ENCODE peak calls at places on chromosomes 6 and 20, in nine cellular contexts. Z is astrocyte; Y is Peyer's patch; B is endodermal cell; L is GM23248; J is H1; I is effector memory CD4-positive, alpha-beta T cell; A is psoas muscle; W is adrenal gland. U is an unnamed sample.
A peak's percentile ranks its signal among the peaks of the same experiment; 100 is the strongest.

GRCh38 chr20:10508468-10509251 is 73.6 kb downstream of the SLX4IP start:
- DNase-seq in Z (peak; percentile 70), Y (no peak), B (no peak), L (peak; percentile 56), J (no peak), I (no peak), A (no peak), W (peak; percentile 38), U (no peak)

GRCh38 chr20:33709398-33709797 is 10.7 kb downstream of the PXMP4 start:
- DNase-seq in Z (no peak), Y (no peak), B (no peak), L (peak; percentile 40), J (no peak), I (no peak), A (no peak), W (peak; percentile 69), U (no peak)

GRCh38 chr6:161010418-161010817 is 18.8 kb downstream of the MAP3K4 start:
- DNase-seq in Z (peak; percentile 82), Y (no peak), B (no peak), L (peak; percentile 84), J (no peak), I (no peak), A (no peak), W (no peak), U (no peak)

GRCh38 chr6:12047304-12047703 is 35.2 kb downstream of the HIVEP1 start:
- DNase-seq in Z (no peak), Y (no peak), B (no peak), L (no peak), J (no peak), I (no peak), A (no peak), W (no peak), U (no peak)

GRCh38 chr6:126603410-126603809 is 263.5 kb downstream of the CENPW start:
- DNase-seq in Z (no peak), Y (no peak), B (no peak), L (no peak), J (no peak), I (no peak), A (no peak), W (no peak), U (no peak)

GRCh38 chr20:60071965-60072364 is 113.7 kb downstream of the CDH26 start:
- DNase-seq in Z (peak; percentile 44), Y (no peak), B (no peak), L (no peak), J (no peak), I (no peak), A (no peak), W (no peak), U (no peak)

GRCh38 chr6:150176152-150176551 is 33.3 kb downstream of the PPP1R14C start:
- DNase-seq in Z (no peak), Y (peak; percentile 78), B (no peak), L (no peak), J (no peak), I (no peak), A (no peak), W (no peak), U (peak; percentile 59)

GRCh38 chr6:16585805-16586204 is 175.5 kb downstream of the ATXN1 start:
- DNase-seq in Z (no peak), Y (no peak), B (no peak), L (no peak), J (no peak), I (no peak), A (no peak), W (peak; percentile 18), U (no peak)

GRCh38 chr6:3019749-3020320 is 20.1 kb downstream of the NQO2 start:
- DNase-seq in Z (no peak), Y (no peak), B (no peak), L (no peak), J (no peak), I (no peak), A (no peak), W (no peak), U (no peak)

GRCh38 chr6:130632897-130633296 is 194.3 kb upstream of the SMLR1 start:
- DNase-seq in Z (no peak), Y (no peak), B (peak; percentile 58), L (no peak), J (peak; percentile 9), I (no peak), A (no peak), W (no peak), U (no peak)

GRCh38 chr6:51077967-51078518 is 259.4 kb downstream of the TFAP2B start:
- DNase-seq in Z (no peak), Y (no peak), B (peak; percentile 86), L (no peak), J (no peak), I (no peak), A (no peak), W (no peak), U (no peak)

GRCh38 chr6:4270799-4271198 is 135.4 kb upstream of the ECI2 start:
- DNase-seq in Z (peak; percentile 78), Y (no peak), B (no peak), L (peak; percentile 77), J (no peak), I (no peak), A (no peak), W (peak; percentile 63), U (no peak)

GRCh38 chr6:4059115-4059777 is 19.7 kb downstream of the FAM217A start:
- DNase-seq in Z (peak; percentile 84), Y (no peak), B (peak; percentile 54), L (peak; percentile 90), J (peak; percentile 9), I (peak; percentile 12), A (no peak), W (no peak), U (no peak)

GRCh38 chr20:59630526-59630925 is 26.2 kb downstream of the PHACTR3 start:
- DNase-seq in Z (no peak), Y (no peak), B (no peak), L (no peak), J (no peak), I (no peak), A (no peak), W (no peak), U (no peak)

GRCh38 chr6:97674802-97675201 is 391.8 kb upstream of the MMS22L start:
- DNase-seq in Z (peak; percentile 77), Y (no peak), B (no peak), L (peak; percentile 89), J (no peak), I (no peak), A (no peak), W (no peak), U (no peak)

GRCh38 chr20:25669826-25670422 is 26.7 kb downstream of the ZNF337 start:
- DNase-seq in Z (peak; percentile 43), Y (no peak), B (peak; percentile 76), L (peak; percentile 84), J (no peak), I (no peak), A (peak; percentile 15), W (no peak), U (no peak)

DNA sequence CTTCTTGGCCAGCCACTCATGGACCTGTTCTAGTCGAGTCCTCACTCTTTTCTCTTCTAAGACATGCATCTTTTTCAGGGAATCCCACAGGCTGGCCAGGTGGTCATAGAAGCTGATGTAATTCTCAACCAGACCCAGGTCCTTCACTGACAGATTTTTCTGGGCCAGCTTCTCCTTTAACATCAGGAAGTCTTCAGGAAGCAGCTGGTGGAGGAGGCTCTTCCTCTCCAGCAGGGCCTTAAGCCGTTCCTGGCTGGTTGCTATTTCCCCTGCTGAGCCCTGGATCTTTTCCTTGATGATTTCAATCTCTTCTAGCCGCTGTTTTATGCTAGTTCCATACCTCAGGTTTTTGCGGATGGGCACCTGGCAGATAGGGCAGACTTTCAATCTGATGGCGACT is 28.6 kb downstream of the DDX27 start:
- DNase-seq in Z (no peak), Y (no peak), B (no peak), L (no peak), J (no peak), I (no peak), A (no peak), W (no peak), U (no peak)
- H3K36me3 ChIP-seq in Z (peaks cover 72% of the 10 kb centered on the region), Y (no peaks in the 10 kb centered on the region), B (peaks cover 96% of the 10 kb centered on the region), L (peaks cover 50% of the 10 kb centered on the region), J (peaks cover 73% of the 10 kb centered on the region), I (peaks cover 79% of the 10 kb centered on the region), A (peaks cover 12% of the 10 kb centered on the region), W (no peaks in the 10 kb centered on the region), U (peaks cover 100% of the 10 kb centered on the region)

DNA sequence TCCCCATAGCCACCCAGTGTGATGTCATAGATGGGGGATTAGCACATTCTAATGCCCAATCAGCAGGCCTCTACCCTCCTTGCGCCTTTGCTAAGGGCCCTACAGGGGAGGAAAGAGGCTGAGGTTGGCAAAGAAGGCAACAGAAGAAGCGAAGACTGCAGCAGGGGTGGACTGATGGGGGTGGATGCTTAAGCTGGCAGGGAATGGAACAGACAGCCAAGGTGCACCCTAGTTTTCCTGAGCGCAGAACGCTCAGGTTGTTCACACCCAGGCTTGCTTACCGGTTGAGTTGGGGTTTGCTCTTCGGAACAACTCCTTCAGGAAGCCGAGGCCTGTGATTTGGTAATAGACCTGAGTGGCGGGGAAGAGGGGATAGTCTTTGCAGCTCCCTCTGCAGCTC is 12.7 kb downstream of the MRPS18A start:
- DNase-seq in Z (no peak), Y (no peak), B (no peak), L (no peak), J (no peak), I (no peak), A (no peak), W (no peak), U (no peak)
- H3K4me1 ChIP-seq in Z (no peaks in the 10 kb centered on the region), Y (peaks cover 1% of the 10 kb centered on the region), B (no peaks in the 10 kb centered on the region), L (peaks cover 2% of the 10 kb centered on the region), J (peaks cover 1% of the 10 kb centered on the region), I (no peaks in the 10 kb centered on the region), A (peaks cover 91% of the 10 kb centered on the region), W (peaks cover 23% of the 10 kb centered on the region), U (peaks cover 8% of the 10 kb centered on the region)

DNA sequence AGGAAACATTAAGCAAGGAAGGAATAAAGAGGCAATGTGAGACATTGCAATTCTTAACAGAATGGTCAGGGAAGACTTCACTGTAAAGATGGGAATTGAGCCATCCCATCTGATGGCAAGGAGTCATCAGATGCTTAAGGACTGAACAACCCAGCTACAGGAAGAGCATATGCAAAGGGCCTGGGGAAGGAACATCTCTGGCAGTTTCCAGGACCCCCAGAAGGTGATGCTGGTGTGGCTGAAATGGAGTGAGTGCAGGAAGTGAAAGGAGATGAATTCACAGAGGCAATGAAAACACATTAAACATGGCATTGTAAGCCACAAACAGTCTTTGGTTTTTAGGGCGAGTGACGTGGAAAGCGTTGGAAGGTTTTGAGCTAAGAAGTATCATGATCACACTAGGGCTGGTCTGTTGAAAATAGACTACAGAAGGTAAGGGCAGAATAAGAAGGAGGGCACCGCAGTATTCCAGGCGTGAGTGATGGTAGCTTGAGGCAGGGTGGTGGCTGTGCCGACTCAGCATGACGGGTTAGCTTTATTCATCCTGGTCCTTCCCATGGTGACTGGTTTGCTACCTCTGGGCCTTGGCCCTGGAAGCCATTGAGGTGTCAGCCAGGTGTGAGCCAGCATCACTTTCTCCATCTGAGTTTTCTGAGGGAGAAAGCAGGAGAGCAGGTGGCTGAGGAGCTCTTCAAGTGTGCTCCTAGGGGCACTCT is 6.8 kb downstream of the BTN2A1 start:
- DNase-seq in Z (no peak), Y (no peak), B (no peak), L (no peak), J (no peak), I (no peak), A (no peak), W (no peak), U (no peak)
- H3K36me3 ChIP-seq in Z (peaks cover 68% of the 10 kb centered on the region), Y (no peaks in the 10 kb centered on the region), B (peaks cover 80% of the 10 kb centered on the region), L (peaks cover 61% of the 10 kb centered on the region), J (peaks cover 71% of the 10 kb centered on the region), I (peaks cover 74% of the 10 kb centered on the region), A (peaks cover 16% of the 10 kb centered on the region), W (no peaks in the 10 kb centered on the region), U (no peaks in the 10 kb centered on the region)

DNA sequence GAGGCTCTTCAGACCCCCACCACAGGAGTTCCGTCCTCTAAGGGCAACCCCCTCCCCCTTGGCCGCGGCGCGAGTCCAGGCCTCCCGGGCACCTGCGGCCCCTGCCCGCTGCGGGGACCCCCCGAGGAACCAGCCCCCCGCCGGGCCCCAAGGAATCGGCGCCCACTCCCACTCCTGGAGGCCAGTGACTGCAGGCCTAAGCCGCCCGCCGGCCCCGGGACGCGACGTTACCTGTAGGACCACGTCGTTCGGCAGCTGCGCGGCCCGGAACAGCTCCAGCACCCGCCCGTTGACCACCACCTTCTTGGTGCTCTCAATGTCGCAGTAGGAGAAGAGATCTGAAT is 782 bp downstream of the REPS1 start:
- DNase-seq in Z (no peak), Y (no peak), B (no peak), L (no peak), J (no peak), I (no peak), A (no peak), W (no peak), U (peak; percentile 45)
- H3K4me1 ChIP-seq in Z (peaks cover 17% of the 10 kb centered on the region), Y (peaks cover 41% of the 10 kb centered on the region), B (peaks cover 3% of the 10 kb centered on the region), L (peaks cover 24% of the 10 kb centered on the region), J (peaks cover 6% of the 10 kb centered on the region), I (peaks cover 9% of the 10 kb centered on the region), A (peaks cover 13% of the 10 kb centered on the region), W (peaks cover 14% of the 10 kb centered on the region), U (no peaks in the 10 kb centered on the region)

U was measured in heart right ventricle.